ENCODE peak calls at places on chromosome 3, in ten cellular contexts. E is Calu3, Q is foreskin fibroblast, D is T-helper 17 cell, T is NCI-H1930, M is amygdala, P is MM.1S, J is NCI-H1105, F is astrocyte, Z is mesenteric fat pad. S is an unnamed sample.

GRCh38 chr3:184578822-184579221 is 17.2 kb downstream of the EPHB3 start:
- DNase-seq in E (no peak), Q (no peak), D (no peak), T (no peak), M (no peak), P (no peak), J (no peak), F (no peak), Z (no peak), S (no peak)

GRCh38 chr3:136380530-136380929 is 130.4 kb downstream of the PCCB start:
- DNase-seq in E (no peak), Q (peak), D (no peak), T (no peak), M (no peak), P (no peak), J (no peak), F (peak), Z (no peak), S (no peak)

GRCh38 chr3:28940530-28940929 is 340.3 kb upstream of the RBMS3 start:
- DNase-seq in E (no peak), Q (peak), D (no peak), T (no peak), M (peak), P (peak), J (no peak), F (peak), Z (no peak), S (peak)

GRCh38 chr3:40925228-40925627 is 274.1 kb upstream of the CTNNB1 start:
- DNase-seq in E (no peak), Q (no peak), D (no peak), T (no peak), M (no peak), P (no peak), J (no peak), F (no peak), Z (no peak), S (no peak)

GRCh38 chr3:197484204-197484901 is 71.4 kb downstream of the BDH1 start:
- DNase-seq in E (no peak), Q (no peak), D (no peak), T (no peak), M (no peak), P (no peak), J (no peak), F (no peak), Z (no peak), S (no peak)

GRCh38 chr3:34012102-34012461 is 213.7 kb downstream of the PDCD6IP start:
- DNase-seq in E (peak), Q (peak), D (no peak), T (no peak), M (no peak), P (no peak), J (no peak), F (peak), Z (no peak), S (peak)

GRCh38 chr3:66490214-66490613 is 10.6 kb downstream of the LRIG1 start:
- DNase-seq in E (no peak), Q (peak), D (no peak), T (no peak), M (no peak), P (peak), J (no peak), F (peak), Z (no peak), S (no peak)

GRCh38 chr3:45885979-45886711 is at the start of gene CCR9:
- DNase-seq in E (no peak), Q (no peak), D (no peak), T (no peak), M (no peak), P (no peak), J (no peak), F (no peak), Z (no peak), S (no peak)

GRCh38 chr3:141851411-141851810 is 25.0 kb upstream of the ATP1B3 start:
- DNase-seq in E (peak), Q (no peak), D (no peak), T (no peak), M (no peak), P (no peak), J (no peak), F (no peak), Z (no peak), S (no peak)

GRCh38 chr3:11195721-11196332 is 41.5 kb downstream of the HRH1 start:
- DNase-seq in E (no peak), Q (peak), D (no peak), T (no peak), M (no peak), P (no peak), J (no peak), F (peak), Z (peak), S (peak)

GRCh38 chr3:195385526-195385925 is 57.3 kb downstream of the ACAP2 start:
- DNase-seq in E (peak), Q (peak), D (no peak), T (no peak), M (no peak), P (no peak), J (no peak), F (peak), Z (no peak), S (no peak)

GRCh38 chr3:141389703-141390102 is 21.4 kb downstream of the ZBTB38 start:
- DNase-seq in E (no peak), Q (peak), D (no peak), T (no peak), M (no peak), P (peak), J (no peak), F (no peak), Z (no peak), S (no peak)

GRCh38 chr3:105014631-105015030 is 352.1 kb upstream of the ALCAM start:
- DNase-seq in E (no peak), Q (peak), D (no peak), T (no peak), M (no peak), P (no peak), J (no peak), F (peak), Z (no peak), S (no peak)

GRCh38 chr3:149280950-149281349 is 52.5 kb downstream of the TM4SF18 start:
- DNase-seq in E (no peak), Q (no peak), D (no peak), T (no peak), M (no peak), P (no peak), J (no peak), F (no peak), Z (no peak), S (no peak)

GRCh38 chr3:144273611-144274010 is 302.0 kb downstream of the DIPK2A start:
- DNase-seq in E (no peak), Q (peak), D (no peak), T (no peak), M (no peak), P (no peak), J (no peak), F (peak), Z (no peak), S (peak)

GRCh38 chr3:138818175-138818574 is 16.6 kb downstream of the PIK3CB start:
- DNase-seq in E (no peak), Q (peak), D (no peak), T (no peak), M (no peak), P (no peak), J (no peak), F (no peak), Z (no peak), S (no peak)